ENCODE peak calls at places on chromosomes 11 and 22, in nine cellular contexts. F is upper lobe of right lung; E is iris pigment epithelial cell; N is stimulated activated CD4-positive, alpha-beta T cell treated with anti-CD3 and anti-CD28 coated beads, Interleukin-2, amount 100 ng/mL, for 24 hours; W is NCI-H460; O is activated T-cell treated with anti-CD3 and anti-CD28 coated beads, Interleukin-2, amount 50 U/mL, for 24 hours; T is mucosa of descending colon; Z is EH; R is frontal cortex. V is an unnamed sample.

GRCh38 chr22:27873476-27873875 is 45.6 kb downstream of the PITPNB start:
- DNase-seq in F (no peak), E (no peak), N (no peak), W (no peak), O (no peak), T (no peak), Z (no peak), R (no peak), V (no peak)

GRCh38 chr22:44721206-44721605 is 19.2 kb downstream of the PRR5 start:
- DNase-seq in F (no peak), E (peak; percentile 38), N (no peak), W (no peak), O (no peak), T (no peak), Z (no peak), R (no peak), V (no peak)

GRCh38 chr22:40156001-40156516 is 21.7 kb upstream of the TNRC6B start:
- DNase-seq in F (no peak), E (peak; percentile 87), N (no peak), W (peak; percentile 41), O (no peak), T (peak; percentile 56), Z (peak; percentile 52), R (no peak), V (no peak)

GRCh38 chr11:115613986-115614625 is 109.9 kb upstream of the CADM1 start:
- DNase-seq in F (no peak), E (peak; percentile 47), N (no peak), W (no peak), O (no peak), T (no peak), Z (peak; percentile 74), R (no peak), V (no peak)

GRCh38 chr11:46669606-46670243 is 30.7 kb downstream of the ARHGAP1 start:
- DNase-seq in F (peak; percentile 18), E (peak; percentile 41), N (no peak), W (no peak), O (no peak), T (no peak), Z (peak; percentile 61), R (no peak), V (no peak)

GRCh38 chr11:61972112-61972795 is 4.8 kb upstream of the FTH1 start:
- DNase-seq in F (peak; percentile 27), E (no peak), N (no peak), W (no peak), O (peak; percentile 28), T (no peak), Z (peak; percentile 97), R (no peak), V (no peak)

GRCh38 chr11:33773399-33774355 is 643 bp downstream of the FBXO3 start:
- DNase-seq in F (no peak), E (peak; percentile 14), N (peak; percentile 39), W (peak; percentile 2), O (peak; percentile 41), T (no peak), Z (peak; percentile 47), R (peak; percentile 29), V (no peak)

GRCh38 chr11:723120-723883 is 17.3 kb downstream of the EPS8L2 start:
- DNase-seq in F (no peak), E (peak; percentile 55), N (peak; percentile 53), W (no peak), O (peak; percentile 59), T (peak; percentile 53), Z (peak; percentile 68), R (peak; percentile 66), V (no peak)

GRCh38 chr11:25566298-25567200 is 765.4 kb upstream of the ANO3 start:
- DNase-seq in F (peak; percentile 40), E (peak; percentile 23), N (no peak), W (no peak), O (no peak), T (no peak), Z (no peak), R (no peak), V (no peak)

GRCh38 chr11:61598886-61599868 is 18.3 kb upstream of the SYT7 start:
- DNase-seq in F (no peak), E (peak; percentile 12), N (no peak), W (no peak), O (no peak), T (no peak), Z (peak; percentile 39), R (no peak), V (no peak)

GRCh38 chr11:102620858-102621561 is 4.1 kb downstream of the MMP20 start:
- DNase-seq in F (no peak), E (no peak), N (no peak), W (no peak), O (no peak), T (no peak), Z (peak; percentile 72), R (no peak), V (no peak)

GRCh38 chr11:3218483-3219280 is at the start of gene MRGPRG:
- DNase-seq in F (no peak), E (no peak), N (no peak), W (no peak), O (no peak), T (peak; percentile 18), Z (no peak), R (no peak), V (no peak)

GRCh38 chr11:120219157-120219934 is 8.5 kb downstream of the OAF start:
- DNase-seq in F (no peak), E (no peak), N (no peak), W (no peak), O (no peak), T (peak; percentile 33), Z (no peak), R (no peak), V (no peak)

GRCh38 chr11:90234977-90235376 is 12.1 kb upstream of the CHORDC1 start:
- DNase-seq in F (no peak), E (no peak), N (no peak), W (no peak), O (no peak), T (no peak), Z (no peak), R (no peak), V (no peak)

GRCh38 chr11:95917188-95918036 is 6.5 kb downstream of the MTMR2 start:
- DNase-seq in F (no peak), E (no peak), N (no peak), W (no peak), O (no peak), T (no peak), Z (no peak), R (no peak), V (no peak)